ENCODE peak calls at places on chromosomes 12 and 14, in eight cellular contexts. E is suprapubic skin, S is A549, W is IMR-90, X is esophagus squamous epithelium, Y is Peyer's patch, D is body of pancreas, P is adrenal gland. N is an unnamed sample. For H3K9me3, the result is how much of the 10 kb centered on the place peaks cover.

GRCh38 chr14:22997676-22998323 is 12.1 kb downstream of the C14orf93 start:
- DNase-seq in P (no peak), X (no peak), E (no peak), S (no peak), D (no peak), Y (no peak), W (no peak), N (no peak)

GRCh38 chr14:101019974-101020710 is 116.6 kb upstream of the RTL1 start:
- DNase-seq in E (peak), D (peak), W (no peak), X (no peak), Y (peak), S (no peak), P (no peak), N (peak)

GRCh38 chr12:48002773-48003218 is 1.5 kb downstream of the COL2A1 start:
- DNase-seq in Y (peak), P (no peak), X (no peak), S (no peak), D (peak), E (no peak), W (peak), N (no peak)

GRCh38 chr14:60485057-60485599 is 735 bp downstream of the C14orf39 start:
- DNase-seq in X (no peak), P (no peak), W (no peak), D (no peak), Y (no peak), S (no peak), E (no peak), N (no peak)

GRCh38 chr12:131233737-131234474 is 280.2 kb downstream of the ADGRD1 start:
- DNase-seq in S (no peak), E (no peak), W (no peak), Y (no peak), P (no peak), X (no peak), D (no peak), N (no peak)

GRCh38 chr14:60650382-60650961 is 1.2 kb upstream of the SIX1 start:
- DNase-seq in P (no peak), X (no peak), D (no peak), W (peak), S (no peak), Y (no peak), E (no peak), N (no peak)

GRCh38 chr12:57868870-57869609 is 22.5 kb upstream of the CTDSP2 start:
- DNase-seq in P (peak), S (no peak), W (no peak), E (no peak), X (no peak), D (no peak), Y (no peak), N (peak)

GRCh38 chr12:47686645-47687240 is 19.1 kb downstream of the RPAP3 start:
- DNase-seq in X (no peak), Y (no peak), E (no peak), W (peak), S (peak), P (no peak), D (no peak), N (no peak)

GRCh38 chr12:79566452-79566851 is 124.3 kb downstream of the PAWR start:
- DNase-seq in E (no peak), S (no peak), W (peak), X (no peak), P (no peak), Y (no peak), D (no peak), N (no peak)

GRCh38 chr12:124273630-124274029 is 21.3 kb upstream of the RFLNA start:
- DNase-seq in X (no peak), D (no peak), Y (no peak), P (no peak), S (peak), W (peak), E (no peak), N (no peak)

GRCh38 chr12:57779736-57780135 is 2.9 kb upstream of the TSFM start:
- DNase-seq in X (no peak), D (no peak), P (no peak), W (peak), S (no peak), Y (peak), E (no peak), N (no peak)

GRCh38 chr14:35883677-35884293 is 57.6 kb downstream of the BRMS1L start:
- DNase-seq in E (no peak), W (peak), P (peak), X (no peak), Y (no peak), S (peak), D (peak), N (no peak)

GRCh38 chr14:95289323-95290010 is 30.2 kb downstream of the CLMN start:
- DNase-seq in D (no peak), E (peak), S (no peak), P (peak), W (no peak), Y (no peak), X (no peak), N (no peak)

GRCh38 chr12:104490221-104490620 is 33.5 kb downstream of the CHST11 start:
- DNase-seq in D (no peak), X (no peak), P (no peak), W (no peak), Y (no peak), E (no peak), S (no peak), N (no peak)

GRCh38 chr14:77488558-77488957 is 10.1 kb downstream of the ISM2 start:
- DNase-seq in Y (no peak), E (no peak), P (no peak), S (no peak), D (no peak), W (no peak), X (no peak), N (no peak)

GRCh38 chr12:43501705-43502104 is 50.3 kb downstream of the ADAMTS20 start:
- DNase-seq in W (peak), P (no peak), E (no peak), Y (no peak), S (peak), X (no peak), D (no peak), N (no peak)

GRCh38 chr12:108858399-108859074 is 1.2 kb upstream of the SSH1 start:
- DNase-seq in S (no peak), E (peak), P (no peak), X (no peak), Y (no peak), D (peak), W (no peak), N (peak)

GRCh38 chr14:75941030-75941429 is 40.8 kb downstream of the TGFB3 start:
- DNase-seq in P (no peak), Y (no peak), S (no peak), E (no peak), W (peak), D (no peak), X (no peak), N (no peak)

GRCh38 chr12:88627501-88627900 is 47.2 kb upstream of the KITLG start:
- DNase-seq in X (no peak), P (no peak), S (no peak), D (no peak), Y (no peak), E (no peak), W (peak), N (no peak)

GRCh38 chr12:122395319-122395718 is 27.1 kb downstream of the CLIP1 start:
- DNase-seq in E (no peak), D (no peak), X (no peak), Y (no peak), W (peak), S (peak), P (no peak), N (no peak)

GRCh38 chr14:105879503-105879866 is 353.1 kb downstream of the TMEM121 start:
- DNase-seq in D (no peak), P (peak), E (no peak), X (no peak), S (no peak), W (no peak), Y (peak), N (no peak)

GRCh38 chr14:22472935-22473854 is 115.8 kb downstream of the DAD1 start:
- DNase-seq in D (peak), X (no peak), Y (peak), E (no peak), S (peak), W (peak), P (peak), N (peak)

GRCh38 chr14:42533476-42533875 is 926.8 kb downstream of the LRFN5 start:
- DNase-seq in Y (no peak), X (no peak), D (no peak), S (no peak), W (no peak), E (no peak), P (no peak), N (no peak)

GRCh38 chr14:54209501-54210231 is 187.1 kb upstream of the CDKN3 start:
- DNase-seq in P (no peak), S (no peak), Y (no peak), X (no peak), W (peak), E (no peak), D (no peak), N (no peak)

GRCh38 chr12:117045175-117045997 is 53.8 kb downstream of the TESC start:
- DNase-seq in E (no peak), D (no peak), P (no peak), S (no peak), W (no peak), Y (no peak), X (no peak), N (no peak)

GRCh38 chr12:21183721-21184275 is 52.8 kb downstream of the SLCO1B1 start:
- DNase-seq in D (no peak), E (no peak), P (no peak), X (no peak), S (no peak), Y (no peak), W (no peak), N (no peak)

GRCh38 chr14:74634964-74635363 is 22.9 kb upstream of the LTBP2 start:
- DNase-seq in S (no peak), P (no peak), D (no peak), E (no peak), W (no peak), Y (no peak), X (no peak), N (no peak)

GRCh38 chr14:96105921-96106441 is 66.8 kb downstream of the C14orf132 start:
- DNase-seq in S (no peak), P (peak), D (peak), X (no peak), W (no peak), E (peak), Y (peak), N (peak)

GRCh38 chr12:38921025-38921677 is 15.8 kb upstream of the CPNE8 start:
- DNase-seq in E (no peak), W (no peak), D (peak), Y (peak), S (peak), P (peak), X (no peak), N (no peak)

GRCh38 chr14:75927564-75928087 is 54.2 kb downstream of the TGFB3 start:
- DNase-seq in E (no peak), Y (no peak), S (no peak), P (no peak), W (no peak), X (no peak), D (no peak), N (no peak)

GRCh38 chr12:121709478-121709890 is 3.1 kb upstream of the TMEM120B start:
- DNase-seq in S (no peak), Y (no peak), X (no peak), E (no peak), D (no peak), W (peak), P (no peak), N (no peak)

GRCh38 chr12:110338754-110339153 is 57.7 kb downstream of the ATP2A2 start:
- DNase-seq in W (no peak), E (no peak), D (no peak), S (peak), X (no peak), P (peak), Y (peak), N (no peak)

GRCh38 chr12:129550353-129550752 is 353.5 kb downstream of the TMEM132D start:
- DNase-seq in W (no peak), E (no peak), D (peak), X (no peak), Y (no peak), S (no peak), P (no peak), N (no peak)

GRCh38 chr12:70918321-70918720 is 2.2 kb downstream of the PTPRR start:
- DNase-seq in D (no peak), P (no peak), S (no peak), X (no peak), W (no peak), Y (no peak), E (no peak), N (no peak)

GRCh38 chr14:81561084-81561775 is 27.6 kb upstream of the SEL1L start:
- DNase-seq in W (no peak), D (no peak), E (no peak), S (no peak), X (no peak), Y (no peak), P (no peak), N (no peak)

GRCh38 chr12:5022465-5023061 is 21.1 kb upstream of the KCNA5 start:
- DNase-seq in W (peak), E (no peak), P (peak), D (peak), S (peak), Y (peak), X (no peak), N (no peak)

GRCh38 chr12:2145433-2145832 is 92.6 kb downstream of the CACNA1C start:
- DNase-seq in W (no peak), Y (no peak), S (no peak), P (no peak), X (no peak), D (no peak), E (peak), N (no peak)

GRCh38 chr14:34365309-34365915 is 96.6 kb downstream of the SPTSSA start:
- DNase-seq in P (no peak), W (peak), D (no peak), S (no peak), X (no peak), E (no peak), Y (no peak), N (no peak)

GRCh38 chr14:55388160-55388559 is 23.5 kb downstream of the ATG14 start:
- DNase-seq in S (no peak), W (peak), P (no peak), E (no peak), D (no peak), X (no peak), Y (no peak), N (no peak)

DNA sequence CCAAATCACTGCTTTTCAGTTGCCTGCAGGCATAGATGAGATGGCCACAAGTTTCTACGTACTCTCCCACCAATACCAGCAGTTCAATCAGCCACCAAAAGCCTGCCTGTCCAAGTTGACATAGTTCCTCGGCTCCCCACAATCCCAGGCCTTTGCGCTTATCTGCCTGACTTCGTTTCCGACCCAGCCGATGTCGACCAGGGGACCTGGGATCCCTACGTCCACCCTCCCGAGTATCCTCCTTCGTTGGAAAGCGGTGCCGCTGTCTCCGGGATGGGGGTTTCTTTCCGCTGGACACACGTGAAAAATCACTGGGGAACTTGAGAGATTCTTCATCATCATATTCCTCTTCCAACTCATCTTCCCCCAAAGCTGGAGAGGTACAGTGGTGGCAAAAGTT is 1.6 kb downstream of the DNAJC14 start:
- DNase-seq in W (no peak), E (peak), Y (peak), X (no peak), D (no peak), P (no peak), S (no peak), N (no peak)
- TF ChIP-seq POLR2A in W (no peak), E (no peak), Y (no peak), X (no peak), D (no peak), P (no peak), S (no peak), N (no peak)

DNA sequence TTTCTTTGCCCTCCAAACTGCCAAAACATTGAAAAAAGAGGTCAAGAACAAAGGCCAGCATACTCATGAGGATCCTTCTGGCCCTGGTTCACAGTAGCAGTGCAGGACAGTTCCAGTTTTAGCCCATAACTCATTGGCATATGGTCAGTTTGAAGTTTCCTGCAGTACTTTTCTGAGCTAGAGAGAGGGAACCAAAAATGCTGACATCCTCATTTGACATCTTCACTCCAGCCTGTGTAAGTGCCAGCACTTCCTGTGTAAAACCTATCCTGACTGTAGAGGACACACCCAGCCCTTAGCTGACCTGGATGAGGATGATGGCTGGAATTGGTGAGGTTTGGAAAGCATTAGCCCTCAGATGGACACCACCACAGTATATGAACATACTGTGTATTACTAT is 84.1 kb downstream of the FGD4 start:
- DNase-seq in W (no peak), X (no peak), P (peak), D (no peak), Y (no peak), S (no peak), E (no peak), N (no peak)
- H3K4me3 ChIP-seq in W (no peak), X (no peak), P (no peak), D (no peak), Y (no peak), S (no peak), E (no peak), N (no peak)

DNA sequence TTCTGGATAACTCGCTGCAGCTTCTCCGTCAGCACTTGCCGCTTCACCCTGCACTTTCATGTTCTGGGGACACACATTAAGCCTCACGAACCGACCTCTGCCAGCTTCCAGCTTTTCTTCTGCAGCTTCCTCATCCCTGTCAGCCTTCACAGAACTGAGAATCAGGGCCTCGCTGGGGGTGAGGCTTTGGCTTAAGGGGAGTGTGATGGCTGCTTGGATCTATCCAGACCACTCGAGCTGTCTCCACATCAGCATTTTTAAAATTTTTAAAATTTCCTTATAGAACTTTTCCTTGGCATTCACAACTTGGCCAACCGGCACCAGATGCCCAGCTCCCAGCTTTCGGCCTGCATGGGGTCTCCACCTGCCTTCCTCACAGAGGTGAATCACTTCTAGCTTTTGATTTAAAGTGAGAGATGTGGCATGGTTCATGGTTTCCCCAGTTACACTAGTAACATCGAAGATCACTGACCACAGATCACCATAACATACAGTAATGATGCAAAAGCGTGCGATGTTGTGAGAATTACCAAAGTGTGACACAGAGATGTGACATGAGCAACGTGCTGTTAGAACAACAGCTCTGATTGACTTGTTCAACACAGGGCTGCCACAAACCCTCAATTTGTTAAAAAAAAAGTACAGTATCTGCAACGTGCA is 139.1 kb upstream of the C14orf180 start:
- DNase-seq in W (no peak), D (no peak), E (no peak), Y (no peak), X (no peak), S (no peak), P (peak), N (no peak)
- H3K9me3 ChIP-seq in W (under half), D (under half), E (under half), Y (under half), X (under half), S (under half), P (under half), N (under half)

DNA sequence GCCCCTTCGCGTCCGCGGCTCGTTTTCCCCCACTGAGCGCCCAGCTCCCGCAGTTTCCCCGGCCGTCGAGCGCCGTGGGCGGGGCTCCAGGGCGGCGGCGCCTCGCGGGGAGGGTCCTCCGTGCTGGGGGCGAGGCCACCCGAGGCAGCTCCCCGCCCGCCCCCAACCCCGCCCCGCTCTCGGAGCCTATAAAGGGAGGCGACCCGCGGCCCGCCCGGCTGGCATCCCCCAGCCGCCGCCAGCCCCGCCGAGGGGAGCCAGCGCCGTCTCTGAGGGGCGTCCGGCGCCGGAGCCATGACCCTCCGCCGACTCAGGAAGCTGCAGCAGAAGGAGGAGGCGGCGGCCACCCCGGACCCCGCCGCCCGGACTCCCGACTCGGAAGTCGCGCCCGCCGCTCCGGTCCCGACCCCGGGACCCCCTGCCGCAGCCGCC is at the start of gene TAMALIN:
- DNase-seq in W (peak), X (no peak), Y (peak), E (no peak), S (no peak), D (peak), P (peak), N (peak)
- TF ChIP-seq POLR2A in W (peak), X (peak), Y (peak), E (peak), S (no peak), D (peak), P (peak), N (peak)

GRCh38 chr14:73027546-73027945 is 640 bp upstream of the ZFYVE1 start:
- DNase-seq in W (no peak), D (no peak), S (no peak), X (no peak), Y (no peak), P (no peak), E (no peak), N (no peak)

GRCh38 chr14:73026845-73027542 is at the start of gene ZFYVE1:
- DNase-seq in D (peak), E (peak), S (peak), P (peak), W (peak), X (peak), Y (peak), N (peak)

GRCh38 chr14:73025544-73025943 is 1.4 kb downstream of the ZFYVE1 start:
- DNase-seq in E (no peak), D (no peak), Y (peak), S (no peak), W (peak), P (no peak), X (no peak), N (no peak)

GRCh38 chr14:73026243-73026844 is 562 bp downstream of the ZFYVE1 start:
- DNase-seq in P (no peak), X (no peak), Y (peak), S (no peak), D (no peak), E (no peak), W (no peak), N (no peak)

GRCh38 chr14:73027984-73028383 is 1.1 kb upstream of the ZFYVE1 start:
- DNase-seq in Y (no peak), W (no peak), D (no peak), E (no peak), S (no peak), X (no peak), P (no peak), N (no peak)
- H3K4me3 ChIP-seq in Y (no peak), W (no peak), D (no peak), E (no peak), S (no peak), X (no peak), P (no peak), N (no peak)

N was measured in uterus.